ENCODE peak calls at places on chromosomes 13 and 19, in four cellular contexts. One of them, this sample, is unnamed.

GRCh38 chr19:52741951-52742485 is 7.2 kb upstream of the ZNF611 start:
- DNase-seq in body of pancreas: no peak
- DNase-seq in AG10803: no peak
- DNase-seq in CD8-positive, alpha-beta T cell: no peak
- DNase-seq in this sample: no peak

GRCh38 chr13:28301839-28302238 is 163.5 kb downstream of the PAN3 start:
- DNase-seq in body of pancreas: no peak
- DNase-seq in AG10803: no peak
- DNase-seq in CD8-positive, alpha-beta T cell: no peak
- DNase-seq in this sample: no peak

GRCh38 chr13:49633687-49634086 is 5.4 kb downstream of the ARL11 start:
- DNase-seq in body of pancreas: no peak
- DNase-seq in AG10803: no peak
- DNase-seq in CD8-positive, alpha-beta T cell: no peak
- DNase-seq in this sample: no peak

GRCh38 chr13:81686877-81687276 is 1346.0 kb upstream of the SPRY2 start:
- DNase-seq in body of pancreas: no peak
- DNase-seq in AG10803: no peak
- DNase-seq in CD8-positive, alpha-beta T cell: no peak
- DNase-seq in this sample: no peak

GRCh38 chr13:35891973-35892441 is 239.2 kb downstream of the DCLK1 start:
- DNase-seq in body of pancreas: no peak
- DNase-seq in AG10803: peak; percentile 21
- DNase-seq in CD8-positive, alpha-beta T cell: no peak
- DNase-seq in this sample: no peak

GRCh38 chr19:17220207-17220758 is 5.1 kb downstream of the USE1 start:
- DNase-seq in body of pancreas: peak; percentile 64
- DNase-seq in AG10803: peak; percentile 72
- DNase-seq in CD8-positive, alpha-beta T cell: no peak
- DNase-seq in this sample: peak; percentile 60

GRCh38 chr13:20118268-20119140 is 42.3 kb downstream of the GJA3 start:
- DNase-seq in body of pancreas: peak; percentile 80
- DNase-seq in AG10803: peak; percentile 55
- DNase-seq in CD8-positive, alpha-beta T cell: no peak
- DNase-seq in this sample: peak; percentile 72

GRCh38 chr13:50798923-50799322 is 44.6 kb downstream of the DLEU7 start:
- DNase-seq in body of pancreas: no peak
- DNase-seq in AG10803: peak; percentile 59
- DNase-seq in CD8-positive, alpha-beta T cell: no peak
- DNase-seq in this sample: no peak

GRCh38 chr19:58054792-58055482 is 4.1 kb upstream of the ZNF135 start:
- DNase-seq in body of pancreas: peak; percentile 49
- DNase-seq in AG10803: peak; percentile 6
- DNase-seq in CD8-positive, alpha-beta T cell: no peak
- DNase-seq in this sample: peak; percentile 48

GRCh38 chr19:18340990-18341868 is 831 bp downstream of the PGPEP1 start:
- DNase-seq in body of pancreas: peak; percentile 76
- DNase-seq in AG10803: peak; percentile 52
- DNase-seq in CD8-positive, alpha-beta T cell: peak; percentile 75
- DNase-seq in this sample: peak; percentile 69

GRCh38 chr13:21344662-21345176 is 114.4 kb downstream of the ZDHHC20 start:
- DNase-seq in body of pancreas: no peak
- DNase-seq in AG10803: no peak
- DNase-seq in CD8-positive, alpha-beta T cell: peak; percentile 66
- DNase-seq in this sample: no peak

GRCh38 chr19:18475762-18476331 is 37.9 kb upstream of the ISYNA1 start:
- DNase-seq in body of pancreas: no peak
- DNase-seq in AG10803: no peak
- DNase-seq in CD8-positive, alpha-beta T cell: no peak
- DNase-seq in this sample: no peak

GRCh38 chr19:56142897-56143434 is 1.9 kb downstream of the ZNF444 start:
- DNase-seq in body of pancreas: no peak
- DNase-seq in AG10803: no peak
- DNase-seq in CD8-positive, alpha-beta T cell: no peak
- DNase-seq in this sample: no peak

GRCh38 chr19:40234429-40235237 is 8.1 kb upstream of the CCNP start:
- DNase-seq in body of pancreas: no peak
- DNase-seq in AG10803: no peak
- DNase-seq in CD8-positive, alpha-beta T cell: no peak
- DNase-seq in this sample: no peak

GRCh38 chr19:30696514-30696913 is 324.3 kb downstream of the ZNF536 start:
- DNase-seq in body of pancreas: peak; percentile 67
- DNase-seq in AG10803: no peak
- DNase-seq in CD8-positive, alpha-beta T cell: no peak
- DNase-seq in this sample: no peak

GRCh38 chr13:79722885-79723445 is 242.0 kb downstream of the NDFIP2 start:
- DNase-seq in body of pancreas: no peak
- DNase-seq in AG10803: no peak
- DNase-seq in CD8-positive, alpha-beta T cell: no peak
- DNase-seq in this sample: no peak

GRCh38 chr13:75870397-75870801 is 234.3 kb downstream of the LMO7 start:
- DNase-seq in body of pancreas: no peak
- DNase-seq in AG10803: peak; percentile 27
- DNase-seq in CD8-positive, alpha-beta T cell: no peak
- DNase-seq in this sample: no peak

GRCh38 chr13:44229371-44230030 is 144.1 kb upstream of the SERP2 start:
- DNase-seq in body of pancreas: no peak
- DNase-seq in AG10803: no peak
- DNase-seq in CD8-positive, alpha-beta T cell: no peak
- DNase-seq in this sample: no peak

GRCh38 chr13:48580185-48580803 is 47.4 kb upstream of the RCBTB2 start:
- DNase-seq in body of pancreas: peak; percentile 77
- DNase-seq in AG10803: peak; percentile 60
- DNase-seq in CD8-positive, alpha-beta T cell: peak; percentile 79
- DNase-seq in this sample: peak; percentile 89

GRCh38 chr13:45548281-45548680 is 67.3 kb downstream of the ERICH6B start:
- DNase-seq in body of pancreas: no peak
- DNase-seq in AG10803: no peak
- DNase-seq in CD8-positive, alpha-beta T cell: no peak
- DNase-seq in this sample: no peak

GRCh38 chr19:47221890-47222289 is 9.1 kb downstream of the BBC3 start:
- DNase-seq in body of pancreas: no peak
- DNase-seq in AG10803: no peak
- DNase-seq in CD8-positive, alpha-beta T cell: no peak
- DNase-seq in this sample: no peak

GRCh38 chr19:30070970-30071632 is 129.1 kb downstream of the URI1 start:
- DNase-seq in body of pancreas: no peak
- DNase-seq in AG10803: no peak
- DNase-seq in CD8-positive, alpha-beta T cell: no peak
- DNase-seq in this sample: no peak

GRCh38 chr19:47765522-47766358 is 12.8 kb upstream of the SELENOW start:
- DNase-seq in body of pancreas: peak; percentile 63
- DNase-seq in AG10803: peak; percentile 41
- DNase-seq in CD8-positive, alpha-beta T cell: peak; percentile 57
- DNase-seq in this sample: peak; percentile 63

GRCh38 chr13:99993660-99994455 is 12.3 kb downstream of the ZIC2 start:
- DNase-seq in body of pancreas: no peak
- DNase-seq in AG10803: no peak
- DNase-seq in CD8-positive, alpha-beta T cell: no peak
- DNase-seq in this sample: no peak
- H3K4me3 ChIP-seq in body of pancreas: no peak overlapping the region
- H3K4me3 ChIP-seq in AG10803: no peak overlapping the region
- H3K4me3 ChIP-seq in CD8-positive, alpha-beta T cell: no peak overlapping the region
- H3K4me3 ChIP-seq in this sample: no peak overlapping the region

GRCh38 chr19:45852941-45853340 is 10.0 kb downstream of the SYMPK start:
- DNase-seq in body of pancreas: no peak
- DNase-seq in AG10803: no peak
- DNase-seq in CD8-positive, alpha-beta T cell: no peak
- DNase-seq in this sample: no peak

GRCh38 chr19:45852145-45852750 is 10.7 kb downstream of the SYMPK start:
- DNase-seq in body of pancreas: no peak
- DNase-seq in AG10803: no peak
- DNase-seq in CD8-positive, alpha-beta T cell: no peak
- DNase-seq in this sample: no peak

GRCh38 chr19:45848922-45849321 is 14.0 kb downstream of the SYMPK start:
- DNase-seq in body of pancreas: no peak
- DNase-seq in AG10803: no peak
- DNase-seq in CD8-positive, alpha-beta T cell: no peak
- DNase-seq in this sample: no peak

DNA sequence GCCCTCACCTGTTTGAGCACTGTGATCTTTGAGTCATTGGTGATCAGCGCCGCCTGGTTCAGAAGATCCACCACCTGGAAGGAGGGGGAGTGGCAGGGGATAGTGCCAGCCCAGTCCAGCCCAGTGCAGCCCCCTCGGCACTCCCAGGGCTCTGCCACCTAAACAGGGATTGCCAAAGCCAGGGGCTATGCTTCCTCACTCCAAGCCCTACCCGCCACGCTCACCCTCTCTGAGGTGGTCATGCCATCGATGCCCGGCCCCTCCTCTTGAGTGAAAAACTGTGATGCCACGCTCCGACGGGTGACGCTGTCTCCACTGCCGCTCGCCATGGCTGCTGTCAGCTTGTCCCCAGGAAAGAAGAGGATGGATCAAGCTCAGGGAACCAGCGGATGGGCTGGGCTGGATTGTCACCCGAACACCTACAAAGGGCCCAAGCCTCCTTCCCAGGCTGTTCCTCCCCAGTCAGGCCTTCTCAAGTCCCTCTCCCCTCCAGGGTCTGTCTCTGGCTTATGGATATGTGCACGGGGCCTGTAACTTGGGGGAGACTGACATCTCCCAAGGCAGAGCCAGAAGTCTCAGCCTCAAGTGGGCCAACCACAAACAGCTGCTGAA is 8.7 kb downstream of the SYMPK start:
- DNase-seq in body of pancreas: no peak
- DNase-seq in AG10803: no peak
- DNase-seq in CD8-positive, alpha-beta T cell: no peak
- DNase-seq in this sample: no peak
- TF ChIP-seq CTCF in body of pancreas: no peak
- TF ChIP-seq CTCF in AG10803: no peak
- TF ChIP-seq CTCF in CD8-positive, alpha-beta T cell: no peak
- TF ChIP-seq CTCF in this sample: no peak

DNA sequence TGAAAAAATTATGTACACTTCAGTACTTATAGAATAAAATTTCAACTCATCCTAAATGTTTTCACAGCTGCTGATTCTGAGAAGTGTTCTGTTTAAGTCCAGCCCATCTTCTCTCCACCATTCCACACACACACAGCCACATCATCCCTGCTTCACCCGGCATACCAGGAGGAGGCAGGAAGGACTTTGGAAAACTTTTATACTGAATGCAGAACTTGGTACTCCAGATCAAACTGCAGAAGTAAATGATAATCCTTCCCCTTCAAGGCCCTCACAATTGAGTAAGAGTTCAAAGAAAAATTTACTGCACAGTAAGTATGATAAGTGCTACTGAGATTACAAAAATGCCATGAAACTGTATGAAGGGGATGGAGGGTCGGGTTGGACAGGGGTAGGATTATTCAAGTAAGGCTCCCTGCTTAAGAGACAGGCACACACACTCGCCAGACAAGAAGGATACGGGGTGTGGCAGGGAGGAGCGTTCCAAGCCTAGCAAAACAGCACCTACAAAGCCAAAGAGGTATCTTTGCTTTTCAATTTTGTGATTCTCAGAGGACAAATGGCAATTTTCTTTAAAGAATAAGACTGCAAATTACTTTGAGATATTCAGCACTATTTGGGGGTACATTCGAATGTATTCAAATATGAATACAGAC is 2.6 kb downstream of the USP12 start:
- DNase-seq in body of pancreas: no peak
- DNase-seq in AG10803: peak; percentile 28
- DNase-seq in CD8-positive, alpha-beta T cell: no peak
- DNase-seq in this sample: no peak
- H3K4me3 ChIP-seq in body of pancreas: no peak overlapping the region
- H3K4me3 ChIP-seq in AG10803: no peak overlapping the region
- H3K4me3 ChIP-seq in CD8-positive, alpha-beta T cell: no peak overlapping the region
- H3K4me3 ChIP-seq in this sample: no peak overlapping the region

DNA sequence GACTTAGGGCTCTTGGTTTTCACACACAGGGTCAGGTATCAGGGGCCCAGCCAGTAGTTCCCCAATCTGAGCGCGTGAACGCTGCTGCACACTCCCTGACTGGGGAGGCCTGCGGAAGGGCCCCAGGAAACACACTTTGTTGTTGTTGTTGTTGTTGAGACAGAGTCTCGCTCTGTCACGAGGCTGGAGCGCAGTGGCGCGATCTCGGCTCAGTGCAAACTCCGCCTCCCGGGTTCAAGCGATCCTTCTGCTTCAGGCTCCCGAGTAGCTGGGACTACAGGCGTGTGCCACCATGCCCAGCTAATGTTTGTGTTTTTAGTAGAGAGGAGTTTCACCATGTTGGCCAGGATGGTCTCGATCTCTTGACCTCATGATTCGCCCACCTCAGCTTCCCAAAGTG is 190.4 kb upstream of the GPR12 start:
- DNase-seq in body of pancreas: no peak
- DNase-seq in AG10803: no peak
- DNase-seq in CD8-positive, alpha-beta T cell: no peak
- DNase-seq in this sample: no peak
- TF ChIP-seq CTCF in body of pancreas: no peak
- TF ChIP-seq CTCF in AG10803: no peak
- TF ChIP-seq CTCF in CD8-positive, alpha-beta T cell: no peak
- TF ChIP-seq CTCF in this sample: no peak

GRCh38 chr19:27673986-27674385 is 1539.0 kb downstream of the UQCRFS1 start:
- DNase-seq in body of pancreas: no peak
- DNase-seq in AG10803: no peak
- DNase-seq in CD8-positive, alpha-beta T cell: peak; percentile 13
- DNase-seq in this sample: no peak
- H3K4me3 ChIP-seq in body of pancreas: no peak overlapping the region
- H3K4me3 ChIP-seq in AG10803: no peak overlapping the region
- H3K4me3 ChIP-seq in CD8-positive, alpha-beta T cell: no peak overlapping the region
- H3K4me3 ChIP-seq in this sample: no peak overlapping the region

GRCh38 chr19:36060430-36060829 is 5.7 kb downstream of the WDR62 start:
- DNase-seq in body of pancreas: no peak
- DNase-seq in AG10803: peak; percentile 59
- DNase-seq in CD8-positive, alpha-beta T cell: no peak
- DNase-seq in this sample: no peak
- TF ChIP-seq CTCF in body of pancreas: peak; percentile 28
- TF ChIP-seq CTCF in AG10803: peak; percentile 74
- TF ChIP-seq CTCF in CD8-positive, alpha-beta T cell: no peak
- TF ChIP-seq CTCF in this sample: no peak

GRCh38 chr13:59442461-59442860 is 721.3 kb downstream of the DIAPH3 start:
- DNase-seq in body of pancreas: no peak
- DNase-seq in AG10803: no peak
- DNase-seq in CD8-positive, alpha-beta T cell: no peak
- DNase-seq in this sample: no peak
- H3K4me3 ChIP-seq in body of pancreas: no peak overlapping the region
- H3K4me3 ChIP-seq in AG10803: no peak overlapping the region
- H3K4me3 ChIP-seq in CD8-positive, alpha-beta T cell: no peak overlapping the region
- H3K4me3 ChIP-seq in this sample: no peak overlapping the region

DNA sequence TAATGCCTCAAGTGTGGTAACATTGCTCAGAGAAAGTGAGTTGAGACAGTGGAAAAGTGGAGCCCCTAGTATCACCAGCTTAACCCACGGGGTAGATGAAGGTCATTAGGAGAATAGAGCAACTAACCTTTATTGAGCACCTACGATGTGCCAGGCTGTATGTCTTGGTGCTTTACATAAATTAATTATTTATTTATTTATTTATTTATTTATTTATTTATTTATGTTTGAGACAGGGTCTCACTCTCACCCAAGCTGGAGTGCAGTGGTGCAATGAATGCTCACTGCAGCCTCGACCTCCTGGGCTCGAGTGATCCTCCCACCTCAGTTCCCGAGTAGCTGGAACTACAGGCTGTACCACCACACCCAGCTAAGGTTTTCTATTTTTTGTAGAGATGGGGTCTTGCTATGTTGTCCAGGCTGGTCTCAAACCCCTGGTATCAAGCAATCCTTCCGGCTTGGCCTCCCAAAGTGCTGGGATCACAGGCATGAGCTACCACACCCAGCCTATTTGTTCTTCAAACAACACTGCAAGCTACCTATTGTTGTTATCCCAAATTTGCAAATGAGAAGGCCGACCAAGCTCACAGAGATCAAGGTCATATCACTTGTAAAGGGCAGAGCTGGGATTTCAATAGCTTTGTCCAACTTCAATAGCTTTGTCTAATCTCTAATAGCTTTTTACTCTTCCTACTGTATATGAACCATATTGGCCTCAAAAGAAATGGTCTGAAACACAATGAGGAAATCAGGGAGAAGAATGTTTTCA is 79.4 kb downstream of the TM9SF2 start:
- DNase-seq in body of pancreas: no peak
- DNase-seq in AG10803: no peak
- DNase-seq in CD8-positive, alpha-beta T cell: no peak
- DNase-seq in this sample: no peak
- TF ChIP-seq CTCF in body of pancreas: no peak
- TF ChIP-seq CTCF in AG10803: no peak
- TF ChIP-seq CTCF in CD8-positive, alpha-beta T cell: no peak
- TF ChIP-seq CTCF in this sample: no peak

This sample was measured in ovary.